ENCODE peak calls at places on chromosomes 13 and 19, in four cellular contexts. S, O, M and R are unnamed samples. For H4K20me1, the result is how much of the 10 kb centered on the place peaks cover.

GRCh38 chr19:36686365-36687213 is 823 bp upstream of the ZNF567 start:
- DNase-seq in O (peak), S (no peak), M (no peak), R (no peak)

GRCh38 chr13:38519229-38519910 is 167.5 kb upstream of the FREM2 start:
- DNase-seq in O (no peak), S (no peak), M (no peak), R (peak)

GRCh38 chr19:39152066-39152465 is 26.5 kb downstream of the PAK4 start:
- DNase-seq in M (no peak), O (peak), S (no peak), R (no peak)

GRCh38 chr13:103931396-103931795 is 865.2 kb upstream of the SLC10A2 start:
- DNase-seq in M (peak), S (no peak), O (no peak), R (no peak)

GRCh38 chr13:32019612-32020233 is 11.9 kb upstream of the FRY start:
- DNase-seq in S (peak), O (peak), M (peak), R (peak)

GRCh38 chr19:15397236-15397635 is 17.6 kb upstream of the AKAP8 start:
- DNase-seq in S (no peak), M (no peak), O (no peak), R (no peak)

GRCh38 chr13:99992376-99992775 is 10.8 kb downstream of the ZIC2 start:
- DNase-seq in M (no peak), S (no peak), O (no peak), R (no peak)

GRCh38 chr19:49588370-49589122 is 2.4 kb upstream of the PRR12 start:
- DNase-seq in O (no peak), M (no peak), S (no peak), R (no peak)

GRCh38 chr13:79295906-79296564 is 110.0 kb downstream of the RBM26 start:
- DNase-seq in O (peak), S (no peak), M (peak), R (no peak)

GRCh38 chr13:49836516-49836915 is 44.0 kb upstream of the KPNA3 start:
- DNase-seq in S (no peak), O (no peak), M (no peak), R (peak)

GRCh38 chr13:93752506-93752905 is 525.9 kb downstream of the GPC6 start:
- DNase-seq in O (peak), S (no peak), M (no peak), R (no peak)

GRCh38 chr19:1847348-1847683 is 967 bp downstream of the REXO1 start:
- DNase-seq in S (no peak), M (peak), O (no peak), R (no peak)

GRCh38 chr19:1843646-1844394 is 4.5 kb downstream of the REXO1 start:
- DNase-seq in S (no peak), M (no peak), O (peak), R (no peak)

GRCh38 chr19:1844536-1845515 is 3.5 kb downstream of the REXO1 start:
- DNase-seq in M (no peak), S (no peak), O (peak), R (no peak)

GRCh38 chr19:1846517-1847205 is 1.6 kb downstream of the REXO1 start:
- DNase-seq in M (no peak), S (no peak), O (no peak), R (no peak)

DNA sequence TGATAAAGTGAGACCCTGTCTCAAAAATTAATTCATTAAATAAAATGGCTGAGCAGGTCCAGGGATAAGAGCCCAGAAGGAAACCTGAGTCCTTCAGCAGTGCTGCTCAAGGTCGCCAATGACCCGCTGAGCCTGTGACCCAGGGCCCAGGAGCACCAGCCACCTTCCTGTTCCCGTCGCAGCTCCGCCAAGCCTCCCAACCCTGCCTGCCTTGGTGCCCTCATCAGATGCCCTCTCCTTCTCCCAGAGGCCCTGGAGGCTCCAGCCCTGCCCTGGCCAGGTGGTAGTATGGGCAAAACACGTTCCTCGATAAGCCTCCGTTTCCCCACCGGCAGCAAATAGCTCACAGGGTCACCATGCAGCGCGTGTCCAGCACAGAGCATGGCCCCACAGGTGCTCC is 2.6 kb downstream of the REXO1 start:
- DNase-seq in S (no peak), M (no peak), O (no peak), R (no peak)
- H4K20me1 ChIP-seq in S (half or more), M (under half), O (under half), R (under half)

DNA sequence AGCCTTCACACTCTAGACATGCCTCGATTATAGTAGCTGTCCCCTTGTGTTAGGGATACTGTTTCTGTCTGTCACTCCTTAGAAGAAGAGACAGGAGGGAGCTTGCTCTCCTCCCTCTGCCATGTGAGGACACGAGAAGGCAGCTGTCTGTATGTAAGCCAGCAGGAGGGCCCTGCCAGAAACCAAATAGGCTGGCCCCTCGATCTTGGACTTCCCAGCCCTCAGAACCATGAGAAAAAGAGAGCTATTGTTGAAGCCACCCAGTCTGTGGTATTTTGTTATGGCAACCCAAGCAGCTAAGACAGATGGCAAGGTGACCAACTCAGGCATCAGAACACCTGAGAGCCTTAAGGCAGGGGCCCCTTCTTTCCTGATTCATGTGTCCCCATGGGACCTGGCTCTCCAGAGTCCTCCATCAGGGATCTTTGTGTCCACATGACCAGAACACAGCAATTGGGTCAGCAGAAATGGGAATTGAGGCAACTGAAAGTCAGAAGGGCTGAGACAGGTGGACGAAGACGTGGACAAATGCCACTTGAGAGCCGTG is 65.6 kb upstream of the NPAS1 start:
- DNase-seq in M (no peak), S (no peak), O (no peak), R (no peak)
- H4K20me1 ChIP-seq in M (under half), S (under half), O (under half), R (under half)

DNA sequence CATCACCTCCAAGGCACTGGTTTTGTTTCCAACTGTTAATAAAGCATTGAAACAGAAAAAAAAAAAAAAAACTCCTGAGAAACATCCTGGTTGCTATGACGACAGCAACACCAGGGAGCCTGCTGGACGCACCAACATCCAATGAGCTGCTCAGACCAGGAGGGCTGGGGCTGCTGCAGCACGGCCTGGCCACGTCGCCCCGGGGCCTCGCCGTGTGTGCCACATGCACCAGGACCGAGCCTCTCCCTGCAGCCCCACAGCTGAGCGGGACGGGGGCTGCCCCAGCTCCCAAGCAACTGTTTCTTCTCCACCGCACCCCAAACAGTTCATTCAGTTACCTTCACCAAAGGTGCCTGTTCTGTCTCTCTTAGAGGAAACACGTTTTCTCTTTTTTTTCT is 54.5 kb downstream of the RASA3 start:
- DNase-seq in O (peak), M (peak), S (peak), R (no peak)
- H4K20me1 ChIP-seq in O (under half), M (under half), S (under half), R (under half)

DNA sequence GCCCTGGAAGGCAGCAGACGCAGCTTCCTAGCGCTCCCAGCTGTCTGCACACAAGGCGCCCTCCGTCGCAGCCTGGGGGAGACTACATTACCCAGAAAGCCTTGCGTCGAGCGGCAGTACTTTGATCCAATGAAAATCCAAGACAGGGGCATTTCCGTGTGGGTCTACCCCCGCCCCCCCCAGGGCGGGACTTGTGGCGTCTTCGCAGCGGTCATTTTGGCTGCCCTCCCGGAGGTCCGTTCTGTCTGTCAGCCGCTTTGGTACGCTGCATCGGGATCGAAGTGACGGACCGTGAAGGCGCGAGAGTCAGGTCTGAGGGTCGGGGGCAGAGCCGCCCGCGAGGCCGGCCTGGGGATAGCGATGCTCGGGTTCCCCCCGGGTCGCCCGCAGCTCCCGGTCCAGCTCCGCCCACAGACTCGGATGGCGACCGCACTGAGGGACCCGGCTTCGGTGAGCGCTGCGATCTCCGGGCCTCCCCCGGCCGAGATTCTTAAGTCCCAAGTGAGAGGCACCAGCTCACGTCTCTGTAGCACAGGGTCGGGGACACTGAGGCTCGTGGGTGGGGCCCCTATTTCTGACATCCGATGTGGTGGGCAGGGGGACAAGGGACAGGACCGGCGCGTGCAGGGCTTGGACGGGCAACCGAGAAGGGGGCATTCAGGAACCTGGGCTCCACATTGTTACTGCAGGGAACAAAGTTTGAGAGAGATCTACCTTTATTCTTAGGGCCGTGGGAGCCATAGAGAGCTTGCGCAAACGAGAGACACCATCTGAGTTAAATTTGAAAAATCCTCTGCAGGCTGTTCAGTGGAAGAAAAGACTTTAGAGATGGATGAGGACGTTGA is at the start of gene ZNF211:
- DNase-seq in S (peak), M (peak), O (peak), R (peak)
- H4K20me1 ChIP-seq in S (under half), M (under half), O (under half), R (under half)

DNA sequence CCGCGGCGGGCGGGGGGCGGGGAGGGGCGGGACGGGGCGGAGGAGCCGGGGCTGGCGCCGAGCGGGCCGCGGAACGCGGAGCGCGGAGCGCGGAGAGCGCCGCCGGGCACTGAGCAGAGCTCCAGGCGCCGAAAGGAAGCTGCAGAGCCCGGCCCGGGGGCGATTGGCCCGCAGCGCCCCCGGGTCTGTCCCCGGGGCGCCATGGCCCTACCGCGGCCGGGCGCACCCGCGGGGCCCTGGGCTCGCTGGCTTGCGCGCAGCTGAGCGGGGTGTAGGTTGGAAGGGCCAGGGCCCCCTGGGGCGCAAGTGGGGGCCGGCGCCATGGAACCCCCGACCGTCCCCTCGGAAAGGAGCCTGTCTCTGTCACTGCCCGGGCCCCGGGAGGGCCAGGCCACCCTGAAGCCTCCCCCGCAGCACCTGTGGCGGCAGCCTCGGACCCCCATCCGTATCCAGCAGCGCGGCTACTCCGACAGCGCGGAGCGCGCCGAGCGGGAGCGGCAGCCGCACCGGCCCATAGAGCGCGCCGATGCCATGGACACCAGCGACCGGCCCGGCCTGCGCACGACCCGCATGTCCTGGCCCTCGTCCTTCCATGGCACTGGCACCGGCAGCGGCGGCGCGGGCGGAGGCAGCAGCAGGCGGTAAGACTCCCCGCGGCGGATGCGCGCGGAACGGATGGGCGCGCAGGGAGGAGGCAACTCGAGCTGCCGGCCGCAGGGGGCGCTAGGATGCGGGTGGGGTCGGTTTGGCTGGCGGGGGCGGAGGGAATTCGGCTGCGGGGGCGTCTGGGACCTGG is at the start of gene PDE4A:
- DNase-seq in O (peak), M (peak), S (peak), R (peak)
- H4K20me1 ChIP-seq in O (under half), M (under half), S (under half), R (under half)

DNA sequence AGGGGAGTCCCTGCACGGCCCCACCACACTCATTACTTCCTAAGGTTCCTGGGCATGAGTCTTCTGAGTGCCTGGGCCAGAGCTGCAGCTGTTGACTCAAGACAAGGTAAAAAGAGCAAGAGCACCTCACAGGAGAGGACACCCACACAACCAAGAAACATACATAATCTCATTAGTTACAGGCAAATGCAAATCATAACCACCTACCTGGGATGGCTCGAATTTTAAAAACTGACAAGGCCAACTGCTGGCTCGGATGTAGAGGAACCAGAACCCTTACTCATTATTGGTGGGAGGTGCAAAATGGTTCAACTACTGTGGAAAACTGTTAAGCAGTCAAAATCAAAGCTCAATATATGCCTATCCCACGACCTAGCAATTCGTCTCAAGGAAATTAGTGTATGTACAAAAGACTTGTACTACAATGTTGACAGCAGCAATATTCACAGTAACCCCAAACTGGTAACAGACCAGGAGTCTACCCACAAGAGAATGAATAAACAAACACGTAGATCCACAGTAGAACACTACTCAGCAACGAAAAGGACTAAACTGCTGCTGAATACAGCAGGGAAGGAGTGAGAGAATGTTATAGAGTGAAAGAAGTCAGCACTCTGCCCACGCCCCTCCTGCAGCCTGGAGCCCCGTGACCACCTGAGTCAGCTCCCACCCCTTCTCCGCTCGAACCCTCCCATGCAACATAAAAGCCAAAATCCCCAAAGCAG is 15.8 kb downstream of the AKT2 start:
- DNase-seq in S (no peak), O (no peak), M (no peak), R (no peak)
- H4K20me1 ChIP-seq in S (under half), O (under half), M (under half), R (under half)

DNA sequence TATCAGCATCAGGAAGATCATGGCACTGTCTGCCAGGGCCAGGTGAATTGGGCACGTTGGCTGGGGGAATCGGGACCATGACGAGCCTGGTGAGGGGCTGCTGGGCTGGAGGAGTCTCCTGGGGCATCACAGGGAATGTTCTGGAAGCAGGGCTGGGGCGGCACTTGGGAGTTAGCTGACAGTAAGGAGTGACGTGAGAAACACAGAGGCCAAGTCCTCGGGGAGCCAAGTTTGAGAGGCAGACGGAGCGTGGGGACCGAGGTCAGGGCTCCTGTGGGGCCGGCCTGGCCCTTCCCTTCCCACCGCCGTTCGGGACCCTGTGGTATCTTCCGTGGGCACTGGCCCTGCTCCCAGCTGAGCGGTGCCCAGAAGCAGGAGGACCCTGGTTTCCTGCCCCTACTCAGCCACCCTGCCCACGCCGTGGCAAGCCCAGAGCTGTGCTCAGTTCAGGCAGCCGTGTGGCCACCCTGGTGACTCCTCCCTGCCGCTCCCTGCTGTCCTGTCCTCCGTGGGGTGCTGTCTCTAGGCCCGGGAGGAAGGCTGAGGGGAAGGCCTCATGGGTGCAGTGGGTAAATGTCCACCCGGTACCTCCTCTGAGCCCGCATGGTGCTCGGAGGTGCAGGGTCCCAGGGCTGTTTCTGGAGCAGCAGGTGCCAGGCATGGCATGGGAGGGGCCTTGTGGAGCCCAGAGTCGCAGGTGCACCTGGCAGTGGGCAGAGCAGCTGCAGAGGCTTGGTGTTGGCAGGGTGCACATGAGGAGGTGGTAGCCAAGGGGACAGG is 25.2 kb downstream of the CRTC1 start:
- DNase-seq in M (no peak), S (no peak), O (no peak), R (no peak)
- H4K20me1 ChIP-seq in M (under half), S (under half), O (under half), R (under half)

GRCh38 chr19:10680545-10681135 is 20.6 kb upstream of the QTRT1 start:
- DNase-seq in O (no peak), S (no peak), M (no peak), R (no peak)

GRCh38 chr19:10682397-10683063 is 18.7 kb upstream of the QTRT1 start:
- DNase-seq in O (no peak), S (no peak), M (no peak), R (no peak)

GRCh38 chr19:10683064-10683426 is 18.2 kb upstream of the QTRT1 start:
- DNase-seq in M (no peak), S (no peak), O (no peak), R (no peak)

GRCh38 chr19:10679743-10680142 is 21.5 kb upstream of the QTRT1 start:
- DNase-seq in S (no peak), M (no peak), O (no peak), R (no peak)

DNA sequence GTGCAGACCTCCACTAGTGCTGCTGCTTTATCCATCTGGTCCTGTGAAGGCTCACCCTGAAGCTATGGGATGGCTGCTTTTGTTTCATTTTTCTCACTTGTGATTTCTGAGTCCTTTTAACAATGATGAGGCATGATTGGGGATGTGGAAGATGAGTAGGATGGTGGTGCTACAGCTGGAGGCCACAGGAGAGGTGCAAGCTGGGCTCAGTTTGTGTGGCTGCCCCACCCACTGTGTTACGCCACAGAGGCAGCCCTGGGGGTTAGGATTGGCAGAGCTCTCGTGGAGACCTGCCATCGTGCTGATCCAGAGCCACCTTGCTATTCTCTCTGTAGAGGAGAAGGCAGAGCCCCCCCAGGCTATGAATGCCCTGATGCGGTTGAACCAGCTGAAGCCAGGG is 19.6 kb upstream of the QTRT1 start:
- DNase-seq in S (no peak), O (no peak), M (no peak), R (no peak)
- H4K20me1 ChIP-seq in S (under half), O (under half), M (under half), R (under half)

GRCh38 chr19:54458648-54459281 is 4.8 kb downstream of the LENG9 start:
- DNase-seq in O (no peak), M (no peak), S (peak), R (no peak)

GRCh38 chr19:54456423-54457373 is 6.9 kb downstream of the LENG9 start:
- DNase-seq in O (no peak), S (peak), M (no peak), R (no peak)

GRCh38 chr19:54455786-54456422 is 6.9 kb downstream of the LENG8 start:
- DNase-seq in O (no peak), S (peak), M (no peak), R (no peak)

GRCh38 chr19:54459282-54460229 is 4.0 kb downstream of the LENG9 start:
- DNase-seq in S (peak), O (peak), M (no peak), R (no peak)

GRCh38 chr19:54457773-54458647 is 5.6 kb downstream of the LENG9 start:
- DNase-seq in M (no peak), S (peak), O (no peak), R (no peak)
- H4K20me1 ChIP-seq in M (under half), S (under half), O (under half), R (under half)